ENCODE peak calls at places on chromosomes 7 and 10, in five cellular contexts. Y is MM.1S, J is GM23248, N is astrocyte, Q is fibroblast of lung. T is an unnamed sample.
A peak's percentile ranks its signal among the peaks of the same experiment; 100 is the strongest.

GRCh38 chr10:122213766-122214165 is 57.3 kb upstream of the BTBD16 start:
- DNase-seq in N (no peak), Y (no peak), J (no peak), Q (no peak), T (no peak)

GRCh38 chr10:132638130-132638515 is 100.5 kb downstream of the INPP5A start:
- DNase-seq in J (no peak), N (no peak), Y (no peak), Q (no peak), T (no peak)

GRCh38 chr7:149202831-149203231 is 7.5 kb downstream of the ZNF282 start:
- DNase-seq in J (peak; percentile 75), N (peak; percentile 55), Q (peak; percentile 70), Y (no peak), T (no peak)

GRCh38 chr10:69481280-69481679 is 30.0 kb downstream of the TSPAN15 start:
- DNase-seq in J (no peak), Q (no peak), N (no peak), Y (no peak), T (no peak)

GRCh38 chr10:10313099-10313875 is 704.4 kb upstream of the CELF2 start:
- DNase-seq in Y (no peak), N (peak; percentile 15), Q (peak; percentile 20), J (no peak), T (no peak)

GRCh38 chr10:132925614-132926013 is 16.8 kb downstream of the CFAP46 start:
- DNase-seq in J (no peak), Y (no peak), N (no peak), Q (no peak), T (no peak)

GRCh38 chr10:24513155-24513554 is 210.5 kb downstream of the ARHGAP21 start:
- DNase-seq in J (peak; percentile 59), Y (no peak), N (peak; percentile 13), Q (peak; percentile 27), T (no peak)

GRCh38 chr10:110416776-110417732 is 80.7 kb upstream of the DUSP5 start:
- DNase-seq in N (no peak), Q (no peak), Y (no peak), J (peak; percentile 39), T (no peak)

GRCh38 chr10:124149681-124150080 is 56.3 kb upstream of the CHST15 start:
- DNase-seq in Q (no peak), J (no peak), Y (peak; percentile 89), N (no peak), T (no peak)

GRCh38 chr7:75924884-75925283 is 9.9 kb downstream of the POR start:
- DNase-seq in N (no peak), J (no peak), Q (no peak), Y (no peak), T (no peak)

GRCh38 chr7:152202056-152202455 is 176.6 kb downstream of the GALNT11 start:
- DNase-seq in N (peak; percentile 63), Q (peak; percentile 65), J (peak; percentile 77), Y (no peak), T (no peak)

GRCh38 chr7:124482229-124482628 is 283.4 kb downstream of the GPR37 start:
- DNase-seq in Q (no peak), Y (no peak), J (no peak), N (no peak), T (no peak)

GRCh38 chr10:17257466-17258321 is 29.7 kb downstream of the VIM start:
- DNase-seq in Y (peak; percentile 63), N (peak; percentile 58), Q (peak; percentile 67), J (peak; percentile 87), T (no peak)

GRCh38 chr10:7406712-7407333 is 4.0 kb downstream of the SFMBT2 start:
- DNase-seq in Y (no peak), N (no peak), Q (no peak), J (no peak), T (no peak)

GRCh38 chr7:98211221-98211675 is at the start of gene BHLHA15:
- DNase-seq in Y (peak; percentile 88), Q (no peak), N (no peak), J (peak; percentile 17), T (no peak)

GRCh38 chr7:15915694-15916093 is 229.2 kb upstream of the MEOX2 start:
- DNase-seq in Q (no peak), N (no peak), J (no peak), Y (no peak), T (no peak)
- H3K9ac ChIP-seq in Q (no peak overlapping the region), N (no peak overlapping the region), J (no peak overlapping the region), Y (no peak overlapping the region), T (no peak overlapping the region)

GRCh38 chr7:64990216-64990615 is 620 bp downstream of the ZNF117 start:
- DNase-seq in N (no peak), Q (no peak), Y (no peak), J (no peak), T (no peak)
- H3K9me3 ChIP-seq in N (peaks cover 21% of the 10 kb centered on the region), Q (no peaks in the 10 kb centered on the region), Y (no peaks in the 10 kb centered on the region), J (peaks cover 3% of the 10 kb centered on the region), T (peaks cover 6% of the 10 kb centered on the region)

DNA sequence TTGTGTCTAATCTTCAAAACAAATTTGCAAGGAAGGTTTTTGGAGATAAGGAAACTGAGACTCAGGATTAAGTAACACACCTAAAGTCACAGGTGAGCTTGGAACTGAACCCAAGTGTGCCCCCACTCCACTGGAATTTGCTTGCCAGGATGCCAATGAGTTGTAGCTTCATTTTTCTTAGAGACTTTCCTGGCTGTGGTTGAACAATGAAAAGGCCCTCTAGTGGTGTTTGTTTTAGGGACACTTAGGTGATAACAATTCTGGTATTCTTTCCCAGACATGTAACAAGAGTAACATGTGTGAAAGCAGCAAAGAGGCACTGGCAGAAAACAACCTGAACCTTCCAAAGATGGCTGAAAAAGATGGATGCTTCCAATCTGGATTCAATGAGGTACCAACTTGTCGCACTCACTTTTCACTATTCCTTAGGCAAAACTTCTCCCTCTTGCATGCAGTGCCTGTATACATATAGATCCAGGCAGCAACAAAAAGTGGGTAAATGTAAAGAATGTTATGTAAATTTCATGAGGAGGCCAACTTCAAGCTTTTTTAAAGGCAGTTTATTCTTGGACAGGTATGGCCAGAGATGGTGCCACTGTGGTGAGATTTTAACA is 1.5 kb downstream of the IL6 start:
- DNase-seq in N (peak; percentile 50), Q (peak; percentile 64), Y (peak; percentile 68), J (peak; percentile 81), T (peak; percentile 32)
- H3K79me2 ChIP-seq in N (peaks cover 22% of the 10 kb centered on the region), Q (no peaks in the 10 kb centered on the region), Y (no peaks in the 10 kb centered on the region), J (peaks cover 23% of the 10 kb centered on the region), T (no peaks in the 10 kb centered on the region)

GRCh38 chr7:7699970-7700369 is 18.4 kb downstream of the RPA3 start:
- DNase-seq in Y (no peak), J (no peak), N (no peak), Q (no peak), T (no peak)

GRCh38 chr7:7696458-7697119 is 21.8 kb downstream of the RPA3 start:
- DNase-seq in N (peak; percentile 49), J (peak; percentile 65), Y (no peak), Q (peak; percentile 63), T (no peak)

GRCh38 chr7:7698930-7699329 is 19.5 kb downstream of the RPA3 start:
- DNase-seq in Y (no peak), Q (no peak), N (no peak), J (no peak), T (no peak)

GRCh38 chr7:7701513-7701912 is 16.9 kb downstream of the RPA3 start:
- DNase-seq in J (no peak), N (no peak), Y (no peak), Q (no peak), T (no peak)

DNA sequence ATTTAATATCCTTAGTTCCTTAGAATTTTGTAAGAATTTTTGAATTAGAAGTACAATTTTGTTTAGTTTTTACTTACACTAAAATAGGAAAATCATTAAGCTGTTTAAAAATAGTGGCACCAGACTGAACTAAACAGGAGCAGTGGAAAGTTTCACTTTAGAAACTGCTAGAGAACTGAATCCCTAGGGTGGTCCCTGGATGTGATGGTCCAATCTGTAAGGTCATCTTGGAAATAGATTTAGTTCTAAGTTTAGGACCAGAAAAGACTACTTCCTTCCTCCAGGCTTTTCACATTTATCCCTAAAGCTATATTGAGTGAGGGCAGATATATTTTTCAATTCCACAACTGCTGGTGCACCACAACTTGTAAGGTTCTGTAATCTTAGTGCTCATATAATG is 19.0 kb downstream of the RPA3 start:
- DNase-seq in J (no peak), N (no peak), Q (no peak), Y (no peak), T (no peak)
- H3K9ac ChIP-seq in J (no peak overlapping the region), N (no peak overlapping the region), Q (no peak overlapping the region), Y (no peak overlapping the region), T (no peak overlapping the region)

GRCh38 chr7:57412168-57412567 is 37.8 kb upstream of the ZNF716 start:
- DNase-seq in Q (no peak), J (no peak), N (no peak), Y (no peak), T (no peak)
- H3K9me3 ChIP-seq in Q (no peaks in the 10 kb centered on the region), J (no peaks in the 10 kb centered on the region), N (peaks cover 16% of the 10 kb centered on the region), Y (no peaks in the 10 kb centered on the region), T (no peaks in the 10 kb centered on the region)

GRCh38 chr10:14456218-14456869 is 125.6 kb upstream of the FRMD4A start:
- DNase-seq in Q (no peak), Y (no peak), N (no peak), J (no peak), T (no peak)

GRCh38 chr10:14454629-14455028 is 123.9 kb upstream of the FRMD4A start:
- DNase-seq in Y (no peak), J (no peak), N (no peak), Q (no peak), T (no peak)

GRCh38 chr10:14459670-14460069 is 128.9 kb upstream of the FRMD4A start:
- DNase-seq in Y (no peak), N (peak; percentile 17), J (no peak), Q (peak; percentile 39), T (no peak)

GRCh38 chr10:14453593-14453992 is 122.9 kb upstream of the FRMD4A start:
- DNase-seq in Y (no peak), Q (no peak), J (no peak), N (no peak), T (no peak)

GRCh38 chr10:14456870-14457266 is 126.1 kb upstream of the FRMD4A start:
- DNase-seq in N (no peak), Y (no peak), J (no peak), Q (no peak), T (no peak)
- H3K79me2 ChIP-seq in N (no peaks in the 10 kb centered on the region), Y (no peaks in the 10 kb centered on the region), J (no peaks in the 10 kb centered on the region), Q (no peaks in the 10 kb centered on the region), T (no peaks in the 10 kb centered on the region)

GRCh38 chr7:153886506-153887391 is 165.4 kb upstream of the DPP6 start:
- DNase-seq in J (peak; percentile 1), Q (no peak), N (no peak), Y (no peak), T (no peak)
- H3K9ac ChIP-seq in J (no peak overlapping the region), Q (no peak overlapping the region), N (no peak overlapping the region), Y (no peak overlapping the region), T (no peak overlapping the region)